ENCODE peak calls at places on chromosome 18, in five cellular contexts. One of them, this sample, is unnamed.

GRCh38 chr18:32372381-32373061 is 98.2 kb downstream of the GAREM1 start:
- DNase-seq in left ventricle myocardium inferior: no peak
- DNase-seq in AG04450: no peak
- DNase-seq in choroid plexus epithelial cell: no peak
- DNase-seq in CD4-positive, CD25-positive, alpha-beta regulatory T cell: no peak
- DNase-seq in this sample: no peak

GRCh38 chr18:31098878-31099277 is 3.3 kb downstream of the DSC2 start:
- DNase-seq in left ventricle myocardium inferior: no peak
- DNase-seq in AG04450: no peak
- DNase-seq in choroid plexus epithelial cell: no peak
- DNase-seq in CD4-positive, CD25-positive, alpha-beta regulatory T cell: no peak
- DNase-seq in this sample: no peak

GRCh38 chr18:73835039-73835438 is 312.6 kb downstream of the FBXO15 start:
- DNase-seq in left ventricle myocardium inferior: no peak
- DNase-seq in AG04450: no peak
- DNase-seq in choroid plexus epithelial cell: no peak
- DNase-seq in CD4-positive, CD25-positive, alpha-beta regulatory T cell: no peak
- DNase-seq in this sample: no peak

GRCh38 chr18:9147440-9148238 is 11.1 kb downstream of the ANKRD12 start:
- DNase-seq in left ventricle myocardium inferior: no peak
- DNase-seq in AG04450: no peak
- DNase-seq in choroid plexus epithelial cell: peak; percentile 89
- DNase-seq in CD4-positive, CD25-positive, alpha-beta regulatory T cell: peak; percentile 29
- DNase-seq in this sample: peak; percentile 88

GRCh38 chr18:74084184-74084583 is 63.5 kb downstream of the FBXO15 start:
- DNase-seq in left ventricle myocardium inferior: no peak
- DNase-seq in AG04450: no peak
- DNase-seq in choroid plexus epithelial cell: no peak
- DNase-seq in CD4-positive, CD25-positive, alpha-beta regulatory T cell: no peak
- DNase-seq in this sample: no peak

GRCh38 chr18:47175283-47175894 is 775 bp downstream of the IER3IP1 start:
- DNase-seq in left ventricle myocardium inferior: no peak
- DNase-seq in AG04450: no peak
- DNase-seq in choroid plexus epithelial cell: peak; percentile 7
- DNase-seq in CD4-positive, CD25-positive, alpha-beta regulatory T cell: no peak
- DNase-seq in this sample: peak; percentile 34

GRCh38 chr18:7830468-7830867 is 263.4 kb downstream of the PTPRM start:
- DNase-seq in left ventricle myocardium inferior: no peak
- DNase-seq in AG04450: no peak
- DNase-seq in choroid plexus epithelial cell: peak; percentile 53
- DNase-seq in CD4-positive, CD25-positive, alpha-beta regulatory T cell: no peak
- DNase-seq in this sample: peak; percentile 6

GRCh38 chr18:67551146-67551545 is 34.6 kb upstream of the DSEL start:
- DNase-seq in left ventricle myocardium inferior: no peak
- DNase-seq in AG04450: no peak
- DNase-seq in choroid plexus epithelial cell: no peak
- DNase-seq in CD4-positive, CD25-positive, alpha-beta regulatory T cell: no peak
- DNase-seq in this sample: no peak

GRCh38 chr18:59629894-59630293 is 67.3 kb downstream of the CCBE1 start:
- DNase-seq in left ventricle myocardium inferior: peak; percentile 30
- DNase-seq in AG04450: no peak
- DNase-seq in choroid plexus epithelial cell: peak; percentile 36
- DNase-seq in CD4-positive, CD25-positive, alpha-beta regulatory T cell: no peak
- DNase-seq in this sample: no peak

GRCh38 chr18:51897884-51898283 is 442.1 kb upstream of the DCC start:
- DNase-seq in left ventricle myocardium inferior: no peak
- DNase-seq in AG04450: no peak
- DNase-seq in choroid plexus epithelial cell: no peak
- DNase-seq in CD4-positive, CD25-positive, alpha-beta regulatory T cell: no peak
- DNase-seq in this sample: no peak

GRCh38 chr18:23291456-23292205 is 156.3 kb downstream of the CABLES1 start:
- DNase-seq in left ventricle myocardium inferior: no peak
- DNase-seq in AG04450: no peak
- DNase-seq in choroid plexus epithelial cell: peak; percentile 48
- DNase-seq in CD4-positive, CD25-positive, alpha-beta regulatory T cell: no peak
- DNase-seq in this sample: peak; percentile 74

GRCh38 chr18:75135158-75135725 is 73.7 kb downstream of the PTGR3 start:
- DNase-seq in left ventricle myocardium inferior: no peak
- DNase-seq in AG04450: no peak
- DNase-seq in choroid plexus epithelial cell: no peak
- DNase-seq in CD4-positive, CD25-positive, alpha-beta regulatory T cell: no peak
- DNase-seq in this sample: no peak

GRCh38 chr18:40875101-40875500 is 1079.9 kb upstream of the PIK3C3 start:
- DNase-seq in left ventricle myocardium inferior: no peak
- DNase-seq in AG04450: no peak
- DNase-seq in choroid plexus epithelial cell: no peak
- DNase-seq in CD4-positive, CD25-positive, alpha-beta regulatory T cell: no peak
- DNase-seq in this sample: no peak

GRCh38 chr18:41938445-41938844 is 16.6 kb upstream of the PIK3C3 start:
- DNase-seq in left ventricle myocardium inferior: no peak
- DNase-seq in AG04450: peak; percentile 86
- DNase-seq in choroid plexus epithelial cell: peak; percentile 97
- DNase-seq in CD4-positive, CD25-positive, alpha-beta regulatory T cell: no peak
- DNase-seq in this sample: peak; percentile 95

GRCh38 chr18:37282386-37283037 is 283.1 kb downstream of the CELF4 start:
- DNase-seq in left ventricle myocardium inferior: no peak
- DNase-seq in AG04450: no peak
- DNase-seq in choroid plexus epithelial cell: no peak
- DNase-seq in CD4-positive, CD25-positive, alpha-beta regulatory T cell: no peak
- DNase-seq in this sample: no peak

GRCh38 chr18:51724790-51725721 is 527.6 kb upstream of the MEX3C start:
- DNase-seq in left ventricle myocardium inferior: no peak
- DNase-seq in AG04450: no peak
- DNase-seq in choroid plexus epithelial cell: no peak
- DNase-seq in CD4-positive, CD25-positive, alpha-beta regulatory T cell: no peak
- DNase-seq in this sample: peak; percentile 1

GRCh38 chr18:52995875-52996274 is 655.9 kb downstream of the DCC start:
- DNase-seq in left ventricle myocardium inferior: no peak
- DNase-seq in AG04450: no peak
- DNase-seq in choroid plexus epithelial cell: no peak
- DNase-seq in CD4-positive, CD25-positive, alpha-beta regulatory T cell: no peak
- DNase-seq in this sample: no peak

GRCh38 chr18:58536534-58537271 is 92.2 kb downstream of the ALPK2 start:
- DNase-seq in left ventricle myocardium inferior: no peak
- DNase-seq in AG04450: no peak
- DNase-seq in choroid plexus epithelial cell: no peak
- DNase-seq in CD4-positive, CD25-positive, alpha-beta regulatory T cell: no peak
- DNase-seq in this sample: no peak

GRCh38 chr18:24023185-24023814 is 8.7 kb downstream of the TTC39C start:
- DNase-seq in left ventricle myocardium inferior: no peak
- DNase-seq in AG04450: no peak
- DNase-seq in choroid plexus epithelial cell: no peak
- DNase-seq in CD4-positive, CD25-positive, alpha-beta regulatory T cell: no peak
- DNase-seq in this sample: no peak

GRCh38 chr18:52426041-52426440 is 86.0 kb downstream of the DCC start:
- DNase-seq in left ventricle myocardium inferior: no peak
- DNase-seq in AG04450: no peak
- DNase-seq in choroid plexus epithelial cell: no peak
- DNase-seq in CD4-positive, CD25-positive, alpha-beta regulatory T cell: no peak
- DNase-seq in this sample: no peak

GRCh38 chr18:33611525-33612135 is 33.6 kb downstream of the ASXL3 start:
- DNase-seq in left ventricle myocardium inferior: no peak
- DNase-seq in AG04450: no peak
- DNase-seq in choroid plexus epithelial cell: no peak
- DNase-seq in CD4-positive, CD25-positive, alpha-beta regulatory T cell: no peak
- DNase-seq in this sample: no peak

GRCh38 chr18:76982038-76982437 is 150.5 kb downstream of the MBP start:
- DNase-seq in left ventricle myocardium inferior: no peak
- DNase-seq in AG04450: no peak
- DNase-seq in choroid plexus epithelial cell: no peak
- DNase-seq in CD4-positive, CD25-positive, alpha-beta regulatory T cell: no peak
- DNase-seq in this sample: no peak

GRCh38 chr18:48152549-48152948 is 222.1 kb upstream of the SMAD2 start:
- DNase-seq in left ventricle myocardium inferior: no peak
- DNase-seq in AG04450: no peak
- DNase-seq in choroid plexus epithelial cell: no peak
- DNase-seq in CD4-positive, CD25-positive, alpha-beta regulatory T cell: no peak
- DNase-seq in this sample: peak; percentile 27

GRCh38 chr18:10057808-10058791 is 144.3 kb downstream of the VAPA start:
- DNase-seq in left ventricle myocardium inferior: no peak
- DNase-seq in AG04450: no peak
- DNase-seq in choroid plexus epithelial cell: peak; percentile 87
- DNase-seq in CD4-positive, CD25-positive, alpha-beta regulatory T cell: no peak
- DNase-seq in this sample: peak; percentile 94

DNA sequence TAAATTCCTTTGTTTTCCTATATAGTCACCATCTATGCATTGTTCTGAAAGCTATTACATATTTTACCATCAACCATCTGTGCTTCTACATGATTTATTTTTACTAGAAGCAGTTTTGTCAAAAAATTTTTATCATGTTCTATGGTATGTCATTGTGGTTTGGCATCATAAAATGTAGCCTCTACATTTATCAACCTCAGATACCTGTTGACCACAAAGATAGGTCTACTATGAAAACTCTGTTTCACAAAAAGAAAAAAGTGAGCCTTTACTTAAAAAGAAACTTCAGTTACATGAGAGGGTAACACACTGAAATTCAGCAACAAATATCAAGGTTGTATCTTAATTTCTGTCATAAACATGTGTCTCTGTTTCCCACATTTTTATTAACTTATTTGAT is 3.7 kb downstream of the BCL2 start:
- DNase-seq in left ventricle myocardium inferior: no peak
- DNase-seq in AG04450: no peak
- DNase-seq in choroid plexus epithelial cell: no peak
- DNase-seq in CD4-positive, CD25-positive, alpha-beta regulatory T cell: no peak
- DNase-seq in this sample: no peak
- H3K4me3 ChIP-seq in left ventricle myocardium inferior: no peak overlapping the region
- H3K4me3 ChIP-seq in AG04450: no peak overlapping the region
- H3K4me3 ChIP-seq in choroid plexus epithelial cell: no peak overlapping the region
- H3K4me3 ChIP-seq in CD4-positive, CD25-positive, alpha-beta regulatory T cell: peak overlapping the region; percentile 97
- H3K4me3 ChIP-seq in this sample: no peak overlapping the region

GRCh38 chr18:156514-157230 is 1.7 kb upstream of the USP14 start:
- DNase-seq in left ventricle myocardium inferior: no peak
- DNase-seq in AG04450: no peak
- DNase-seq in choroid plexus epithelial cell: no peak
- DNase-seq in CD4-positive, CD25-positive, alpha-beta regulatory T cell: no peak
- DNase-seq in this sample: no peak

GRCh38 chr18:159037-159652 is 788 bp downstream of the USP14 start:
- DNase-seq in left ventricle myocardium inferior: no peak
- DNase-seq in AG04450: no peak
- DNase-seq in choroid plexus epithelial cell: peak; percentile 28
- DNase-seq in CD4-positive, CD25-positive, alpha-beta regulatory T cell: no peak
- DNase-seq in this sample: peak; percentile 31

GRCh38 chr18:158128-159036 is at the start of gene USP14:
- DNase-seq in left ventricle myocardium inferior: peak; percentile 96
- DNase-seq in AG04450: peak; percentile 91
- DNase-seq in choroid plexus epithelial cell: peak; percentile 99
- DNase-seq in CD4-positive, CD25-positive, alpha-beta regulatory T cell: peak; percentile 97
- DNase-seq in this sample: peak; percentile 97

GRCh38 chr18:160831-161570 is 2.6 kb downstream of the USP14 start:
- DNase-seq in left ventricle myocardium inferior: no peak
- DNase-seq in AG04450: no peak
- DNase-seq in choroid plexus epithelial cell: no peak
- DNase-seq in CD4-positive, CD25-positive, alpha-beta regulatory T cell: no peak
- DNase-seq in this sample: no peak

DNA sequence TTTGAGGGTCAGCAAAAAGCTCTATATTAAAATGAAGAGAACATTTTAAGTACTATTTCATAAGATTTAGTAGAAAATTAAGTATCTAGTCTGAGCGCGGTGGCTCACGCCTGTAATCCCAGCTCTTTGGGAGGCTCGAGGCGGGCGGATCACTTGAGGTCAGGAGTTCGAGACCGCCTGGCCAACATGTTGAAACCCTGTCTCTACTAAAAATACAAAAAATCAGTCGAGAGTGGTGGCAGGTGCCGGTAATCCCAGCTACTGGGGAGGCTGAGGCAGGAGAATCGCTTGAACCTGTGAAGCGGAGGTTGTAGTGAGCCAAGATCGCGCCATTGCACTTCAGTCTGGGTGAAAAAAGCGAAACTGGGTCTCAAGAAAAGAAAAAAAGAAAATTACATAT is 1.6 kb downstream of the USP14 start:
- DNase-seq in left ventricle myocardium inferior: no peak
- DNase-seq in AG04450: no peak
- DNase-seq in choroid plexus epithelial cell: no peak
- DNase-seq in CD4-positive, CD25-positive, alpha-beta regulatory T cell: no peak
- DNase-seq in this sample: no peak
- H3K4me3 ChIP-seq in left ventricle myocardium inferior: peak overlapping the region; percentile 99
- H3K4me3 ChIP-seq in AG04450: peak overlapping the region; percentile 92
- H3K4me3 ChIP-seq in choroid plexus epithelial cell: no peak overlapping the region
- H3K4me3 ChIP-seq in CD4-positive, CD25-positive, alpha-beta regulatory T cell: peak overlapping the region; percentile 91
- H3K4me3 ChIP-seq in this sample: peak overlapping the region; percentile 96

DNA sequence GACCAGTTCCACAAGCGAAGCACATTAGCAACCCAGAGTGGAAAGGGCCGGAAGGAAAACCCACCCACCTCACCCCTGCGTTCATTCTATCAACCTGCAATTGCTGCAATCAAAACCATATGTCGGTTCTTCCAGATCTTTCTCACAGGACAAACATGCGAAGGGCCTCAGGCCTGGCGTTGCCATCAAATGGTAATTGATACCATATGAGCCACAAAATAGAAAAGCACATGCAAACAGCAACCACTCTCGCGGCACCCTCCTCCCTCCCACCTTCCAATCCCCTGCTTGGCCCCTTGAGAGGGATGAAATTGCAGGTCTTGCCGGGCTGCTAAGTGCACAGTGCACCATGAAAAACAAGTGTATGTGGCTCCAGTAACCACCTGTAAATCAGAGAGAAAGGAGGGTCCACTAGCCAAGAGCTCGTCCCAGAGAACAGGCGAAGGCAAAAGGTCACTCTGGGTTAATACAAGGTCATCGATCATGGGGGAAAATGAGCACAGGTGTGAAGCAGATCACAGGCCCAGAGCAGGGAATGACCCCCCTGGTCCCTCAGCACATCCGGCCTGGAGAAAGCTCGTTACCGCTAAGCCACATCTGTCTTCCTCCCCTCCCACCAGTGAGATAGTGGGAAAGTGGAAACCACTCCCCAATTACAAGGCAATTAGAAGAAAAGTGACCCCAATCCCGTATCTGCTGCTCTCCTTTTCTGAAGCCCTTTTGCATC is 287.4 kb downstream of the TCF4 start:
- DNase-seq in left ventricle myocardium inferior: no peak
- DNase-seq in AG04450: no peak
- DNase-seq in choroid plexus epithelial cell: no peak
- DNase-seq in CD4-positive, CD25-positive, alpha-beta regulatory T cell: no peak
- DNase-seq in this sample: no peak
- H3K4me3 ChIP-seq in left ventricle myocardium inferior: peak overlapping the region; percentile 24
- H3K4me3 ChIP-seq in AG04450: no peak overlapping the region
- H3K4me3 ChIP-seq in choroid plexus epithelial cell: peak overlapping the region; percentile 14
- H3K4me3 ChIP-seq in CD4-positive, CD25-positive, alpha-beta regulatory T cell: no peak overlapping the region
- H3K4me3 ChIP-seq in this sample: no peak overlapping the region

DNA sequence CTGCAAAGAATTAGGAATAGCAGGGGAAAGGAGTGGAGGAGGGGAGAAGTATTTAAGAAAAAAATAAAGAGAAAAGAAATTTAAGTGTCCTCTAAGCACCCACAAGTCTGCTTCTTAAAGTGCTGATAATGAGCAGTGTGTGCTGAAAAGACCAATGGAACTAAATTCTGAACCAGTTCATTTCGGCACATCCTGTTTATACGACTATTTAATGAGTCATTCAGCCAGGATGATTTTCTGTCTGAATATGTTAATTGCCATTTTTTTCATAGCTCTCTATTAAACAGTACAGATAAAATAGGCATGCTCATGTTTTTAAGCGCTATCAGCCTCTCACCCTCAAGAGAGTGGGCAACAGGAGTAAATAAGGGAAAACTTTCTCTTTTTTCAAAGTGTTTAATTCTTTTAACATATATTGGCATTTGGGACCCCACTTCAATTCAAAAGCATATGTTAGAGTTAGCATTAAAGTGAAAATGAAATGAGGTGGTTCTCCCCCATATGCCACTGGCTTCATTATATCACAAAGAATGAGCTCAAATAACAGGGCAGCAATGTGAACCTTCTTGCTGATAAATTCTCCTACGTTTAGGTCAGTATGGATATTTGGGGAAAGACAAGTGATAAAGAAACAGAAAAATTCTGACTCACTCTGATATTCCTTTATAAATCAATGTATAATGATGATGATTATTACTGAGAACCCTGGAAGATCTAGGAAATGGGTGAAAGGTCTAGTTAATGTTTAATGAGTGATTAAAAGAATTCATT is 87.5 kb downstream of the TCF4 start:
- DNase-seq in left ventricle myocardium inferior: no peak
- DNase-seq in AG04450: no peak
- DNase-seq in choroid plexus epithelial cell: peak; percentile 78
- DNase-seq in CD4-positive, CD25-positive, alpha-beta regulatory T cell: no peak
- DNase-seq in this sample: peak; percentile 76
- H3K4me3 ChIP-seq in left ventricle myocardium inferior: peak overlapping the region; percentile 16
- H3K4me3 ChIP-seq in AG04450: peak overlapping the region; percentile 43
- H3K4me3 ChIP-seq in choroid plexus epithelial cell: peak overlapping the region; percentile 7
- H3K4me3 ChIP-seq in CD4-positive, CD25-positive, alpha-beta regulatory T cell: no peak overlapping the region
- H3K4me3 ChIP-seq in this sample: no peak overlapping the region

This sample was measured in cardiac fibroblast.